ENCODE peak calls at places on chromosome 15, in nine cellular contexts. L, S, G, M, D, H, N, A and C are unnamed samples.

GRCh38 chr15:75836953-75837321 is 6.3 kb upstream of the UBE2Q2 start:
- DNase-seq in L (no peak), M (peak; percentile 88), S (peak; percentile 65), H (peak; percentile 45), G (no peak), N (no peak), D (no peak), A (peak; percentile 54), C (peak; percentile 61)

GRCh38 chr15:34855893-34856292 is 60.5 kb upstream of the ACTC1 start:
- DNase-seq in G (no peak), D (no peak), A (no peak), N (no peak), M (peak; percentile 69), L (no peak), S (peak; percentile 61), H (no peak), C (no peak)

GRCh38 chr15:72472907-72473669 is 1.0 kb upstream of the ARIH1 start:
- DNase-seq in A (no peak), H (no peak), D (no peak), S (no peak), L (no peak), N (peak; percentile 17), G (no peak), M (no peak), C (no peak)

GRCh38 chr15:77738038-77738370 is 105.3 kb upstream of the LINGO1 start:
- DNase-seq in G (no peak), H (no peak), L (no peak), D (no peak), M (no peak), S (no peak), N (no peak), A (no peak), C (no peak)

GRCh38 chr15:78077053-78077859 is at the start of gene TBC1D2B:
- DNase-seq in M (peak; percentile 26), N (peak; percentile 85), D (peak; percentile 64), H (no peak), L (peak; percentile 80), A (no peak), S (peak; percentile 80), G (peak; percentile 69), C (no peak)

GRCh38 chr15:92884813-92885461 is 15.2 kb upstream of the CHD2 start:
- DNase-seq in D (no peak), S (no peak), M (peak; percentile 35), L (no peak), H (no peak), A (no peak), N (no peak), G (no peak), C (no peak)

GRCh38 chr15:93028632-93029612 is 60.1 kb downstream of the RGMA start:
- DNase-seq in M (peak; percentile 94), H (no peak), S (peak; percentile 96), L (peak; percentile 78), A (peak; percentile 26), N (peak; percentile 44), G (peak; percentile 80), D (peak; percentile 79), C (peak; percentile 81)

GRCh38 chr15:42279234-42279723 is 6.0 kb upstream of the TMEM87A start:
- DNase-seq in L (no peak), S (no peak), G (no peak), M (no peak), D (no peak), A (no peak), N (no peak), H (no peak), C (no peak)

GRCh38 chr15:71043373-71043772 is 71.9 kb upstream of the THSD4 start:
- DNase-seq in M (peak; percentile 99), H (no peak), A (no peak), L (peak; percentile 97), S (no peak), N (no peak), D (no peak), G (peak; percentile 20), C (no peak)

GRCh38 chr15:85741021-85741421 is 53.7 kb downstream of the KLHL25 start:
- DNase-seq in D (no peak), N (no peak), M (no peak), L (peak; percentile 69), S (no peak), A (no peak), G (no peak), H (no peak), C (no peak)

GRCh38 chr15:59306520-59307163 is 66.0 kb downstream of the MYO1E start:
- DNase-seq in D (no peak), L (peak; percentile 68), A (no peak), N (no peak), S (no peak), M (peak; percentile 86), H (no peak), G (no peak), C (peak; percentile 98)

GRCh38 chr15:96352594-96353377 is 22.3 kb downstream of the NR2F2 start:
- DNase-seq in L (no peak), G (no peak), D (no peak), M (no peak), S (peak; percentile 33), A (no peak), N (no peak), H (no peak), C (no peak)

GRCh38 chr15:70265986-70266385 is 168.3 kb upstream of the TLE3 start:
- DNase-seq in D (no peak), S (no peak), N (no peak), H (no peak), M (no peak), L (no peak), G (no peak), A (no peak), C (no peak)

GRCh38 chr15:80890341-80890972 is 99.2 kb downstream of the MESD start:
- DNase-seq in D (no peak), S (no peak), M (no peak), G (no peak), N (no peak), L (no peak), A (no peak), H (no peak), C (no peak)

GRCh38 chr15:98649621-98649995 is 1.3 kb downstream of the IGF1R start:
- DNase-seq in S (peak; percentile 75), G (peak; percentile 42), M (no peak), A (no peak), L (no peak), D (peak; percentile 55), N (peak; percentile 66), H (no peak), C (no peak)

GRCh38 chr15:70182858-70183695 is 85.4 kb upstream of the TLE3 start:
- DNase-seq in D (no peak), A (no peak), S (no peak), L (no peak), G (no peak), M (peak; percentile 69), N (no peak), H (no peak), C (no peak)

GRCh38 chr15:67043939-67044771 is 21.2 kb upstream of the SMAD3 start:
- DNase-seq in D (peak; percentile 36), G (no peak), A (no peak), S (peak; percentile 74), L (peak; percentile 86), H (peak; percentile 65), M (peak; percentile 69), N (no peak), C (no peak)

GRCh38 chr15:77702211-77702957 is 69.7 kb upstream of the LINGO1 start:
- DNase-seq in D (peak; percentile 17), H (no peak), L (no peak), M (peak; percentile 19), N (peak; percentile 77), S (no peak), G (no peak), A (peak; percentile 14), C (no peak)

GRCh38 chr15:40969363-40969762 is 16.1 kb downstream of the CHAC1 start:
- DNase-seq in A (no peak), N (no peak), S (no peak), G (no peak), H (no peak), L (no peak), M (no peak), D (no peak), C (no peak)

GRCh38 chr15:85415779-85416178 is 35.4 kb downstream of the AKAP13 start:
- DNase-seq in G (no peak), S (no peak), D (no peak), H (no peak), A (no peak), M (no peak), L (no peak), N (no peak), C (no peak)

GRCh38 chr15:58459562-58459961 is 27.8 kb downstream of the LIPC start:
- DNase-seq in S (no peak), A (no peak), L (no peak), H (no peak), G (no peak), M (no peak), D (no peak), N (no peak), C (no peak)

GRCh38 chr15:82139823-82140268 is 94.0 kb upstream of the MEX3B start:
- DNase-seq in M (peak; percentile 58), L (no peak), H (no peak), D (no peak), S (no peak), A (no peak), G (no peak), N (peak; percentile 63), C (no peak)

GRCh38 chr15:73857193-73857920 is 16.0 kb upstream of the TBC1D21 start:
- DNase-seq in H (no peak), N (no peak), L (peak; percentile 55), G (no peak), S (no peak), D (no peak), A (no peak), M (no peak), C (no peak)
- H3K4me3 ChIP-seq in H (no peak overlapping the region), N (no peak overlapping the region), L (no peak overlapping the region), G (no peak overlapping the region), S (no peak overlapping the region), D (no peak overlapping the region), A (no peak overlapping the region), M (no peak overlapping the region), C (no peak overlapping the region)

GRCh38 chr15:68187559-68187958 is 17.6 kb downstream of the CALML4 start:
- DNase-seq in S (no peak), L (no peak), H (peak; percentile 77), G (peak; percentile 67), A (no peak), N (peak; percentile 51), D (peak; percentile 80), M (peak; percentile 28), C (peak; percentile 70)
- H3K4me3 ChIP-seq in S (no peak overlapping the region), L (no peak overlapping the region), H (peak overlapping the region; percentile 10), G (peak overlapping the region; percentile 6), A (no peak overlapping the region), N (no peak overlapping the region), D (no peak overlapping the region), M (no peak overlapping the region), C (peak overlapping the region; percentile 19)

DNA sequence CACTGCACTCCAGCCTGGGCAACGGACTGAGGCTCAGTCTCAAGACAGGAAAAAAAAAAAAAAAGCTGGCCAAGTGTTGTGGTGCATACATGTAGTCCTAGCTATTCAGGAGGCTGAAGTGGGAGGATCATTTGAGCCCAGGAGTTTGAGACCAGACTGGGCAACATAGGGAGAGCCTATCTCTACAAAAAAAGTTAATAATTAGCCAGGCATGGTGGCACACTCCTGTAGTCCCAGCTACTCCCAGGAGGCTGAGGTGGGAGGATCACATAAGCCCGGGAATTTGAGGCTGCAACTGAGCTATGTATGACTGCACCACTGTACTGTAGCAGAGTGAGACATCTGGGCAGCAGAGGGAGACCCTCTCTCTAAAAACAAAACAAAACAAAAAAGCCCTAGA is 58.9 kb downstream of the RBPMS2 start:
- DNase-seq in L (no peak), D (no peak), M (no peak), G (no peak), S (no peak), N (no peak), H (no peak), A (no peak), C (no peak)
- H3K4me3 ChIP-seq in L (no peak overlapping the region), D (no peak overlapping the region), M (no peak overlapping the region), G (no peak overlapping the region), S (no peak overlapping the region), N (no peak overlapping the region), H (no peak overlapping the region), A (no peak overlapping the region), C (no peak overlapping the region)

GRCh38 chr15:90268415-90268814 is 2.9 kb downstream of the NGRN start:
- DNase-seq in N (no peak), S (no peak), D (no peak), H (no peak), M (no peak), L (no peak), G (no peak), A (no peak), C (no peak)
- H3K4me3 ChIP-seq in N (no peak overlapping the region), S (no peak overlapping the region), D (no peak overlapping the region), H (peak overlapping the region; percentile 83), M (no peak overlapping the region), L (no peak overlapping the region), G (no peak overlapping the region), A (no peak overlapping the region), C (no peak overlapping the region)